ENCODE peak calls at places on chromosomes 2 and 18, in seven cellular contexts. R is adrenal gland, N is A549, I is heart left ventricle, K is spleen, J is gastrocnemius medialis, X is esophagus squamous epithelium. T is an unnamed sample.

GRCh38 chr2:83594841-83595720 is 864.0 kb downstream of the SUCLG1 start:
- DNase-seq in R (no peak), N (no peak), I (no peak), K (no peak), J (no peak), X (no peak), T (no peak)

GRCh38 chr18:6565336-6566081 is 150.8 kb upstream of the L3MBTL4 start:
- DNase-seq in R (no peak), N (no peak), I (no peak), K (no peak), J (no peak), X (no peak), T (no peak)

GRCh38 chr18:31876707-31877106 is 66.2 kb downstream of the TRAPPC8 start:
- DNase-seq in R (no peak), N (no peak), I (no peak), K (no peak), J (no peak), X (no peak), T (no peak)

GRCh38 chr2:69200107-69200520 is 186.9 kb downstream of the GFPT1 start:
- DNase-seq in R (no peak), N (no peak), I (no peak), K (no peak), J (peak), X (no peak), T (no peak)

GRCh38 chr18:48715651-48716354 is 177.0 kb downstream of the CTIF start:
- DNase-seq in R (no peak), N (no peak), I (no peak), K (peak), J (peak), X (no peak), T (no peak)

GRCh38 chr2:176189666-176190641 is 1.5 kb downstream of the HOXD1 start:
- DNase-seq in R (no peak), N (no peak), I (no peak), K (no peak), J (no peak), X (no peak), T (peak)

GRCh38 chr2:28419003-28419704 is 26.5 kb downstream of the FOSL2 start:
- DNase-seq in R (no peak), N (no peak), I (no peak), K (no peak), J (no peak), X (no peak), T (no peak)

GRCh38 chr2:61535449-61535848 is 2.7 kb downstream of the XPO1 start:
- DNase-seq in R (no peak), N (no peak), I (no peak), K (no peak), J (no peak), X (no peak), T (no peak)

GRCh38 chr2:16184945-16185660 is 244.8 kb downstream of the MYCN start:
- DNase-seq in R (no peak), N (no peak), I (no peak), K (no peak), J (no peak), X (no peak), T (no peak)

GRCh38 chr2:41400057-41400665 is 647.7 kb upstream of the PKDCC start:
- DNase-seq in R (no peak), N (no peak), I (no peak), K (no peak), J (no peak), X (no peak), T (no peak)

GRCh38 chr2:67842375-67842959 is 220.3 kb downstream of the C1D start:
- DNase-seq in R (peak), N (no peak), I (no peak), K (no peak), J (no peak), X (no peak), T (no peak)

GRCh38 chr18:23964282-23965238 is 50.0 kb upstream of the TTC39C start:
- DNase-seq in R (no peak), N (no peak), I (no peak), K (no peak), J (no peak), X (no peak), T (peak)

DNA sequence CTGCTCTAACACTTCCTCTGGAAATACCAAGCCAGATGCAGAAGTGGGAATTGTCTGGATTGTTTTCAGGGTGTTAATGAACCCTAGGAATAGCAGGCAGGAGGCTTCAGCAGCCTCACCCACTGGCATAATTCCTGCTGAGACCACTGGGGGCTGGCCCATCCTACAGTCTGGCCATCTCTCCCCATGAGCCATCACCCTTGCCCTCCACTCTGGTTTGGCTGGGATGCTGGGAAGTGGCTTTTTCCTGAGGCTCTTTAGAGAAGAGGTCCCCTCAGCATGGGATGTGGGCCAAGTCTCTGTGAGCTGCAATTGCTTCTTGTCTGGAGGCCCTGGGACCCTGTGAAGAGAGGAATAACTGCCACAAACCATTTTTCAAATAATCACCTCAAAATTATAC is 3.9 kb downstream of the TCF7L1 start:
- DNase-seq in R (no peak), N (no peak), I (no peak), K (no peak), J (no peak), X (no peak), T (no peak)
- H3K27ac ChIP-seq in R (no peak), N (no peak), I (peak), K (no peak), J (no peak), X (no peak), T (no peak)

GRCh38 chr2:173964565-173965371 is 405 bp downstream of the SP3 start:
- DNase-seq in R (peak), N (no peak), I (peak), K (peak), J (peak), X (peak), T (peak)
- TF ChIP-seq POLR2A in R (peak), N (peak), I (no peak), K (peak), J (no peak), X (no peak), T (peak)

GRCh38 chr2:53880756-53881155 is 21.0 kb upstream of the GPR75 start:
- DNase-seq in R (no peak), N (no peak), I (no peak), K (no peak), J (no peak), X (no peak), T (no peak)

GRCh38 chr2:53877556-53877955 is 17.8 kb upstream of the GPR75 start:
- DNase-seq in R (no peak), N (no peak), I (no peak), K (no peak), J (no peak), X (no peak), T (no peak)

GRCh38 chr2:53884883-53885282 is 25.1 kb upstream of the GPR75 start:
- DNase-seq in R (no peak), N (no peak), I (no peak), K (no peak), J (no peak), X (no peak), T (no peak)

GRCh38 chr2:53877112-53877511 is 17.3 kb upstream of the GPR75 start:
- DNase-seq in R (no peak), N (no peak), I (no peak), K (no peak), J (no peak), X (no peak), T (no peak)

DNA sequence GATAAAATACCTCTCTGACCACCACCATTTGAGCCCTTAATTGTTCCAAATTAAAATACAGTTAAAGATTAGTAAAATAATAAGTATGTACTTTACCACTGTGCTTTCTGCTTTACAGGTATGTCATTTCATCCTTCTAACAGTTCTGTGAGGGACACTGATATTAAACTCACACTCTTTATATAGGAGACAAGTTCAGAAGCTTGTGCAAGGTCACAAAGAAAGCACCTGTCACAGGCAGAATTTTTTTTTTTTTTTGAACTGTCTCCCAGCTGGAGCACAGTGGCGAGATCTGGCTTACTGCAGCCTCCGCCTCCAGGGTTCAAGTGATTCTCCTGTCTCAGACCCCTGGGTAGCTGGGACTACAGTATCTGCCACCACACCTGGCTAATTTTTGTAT is 21.6 kb upstream of the GPR75 start:
- DNase-seq in R (no peak), N (no peak), I (no peak), K (no peak), J (no peak), X (no peak), T (no peak)
- H3K27ac ChIP-seq in R (no peak), N (no peak), I (no peak), K (no peak), J (peak), X (no peak), T (no peak)

DNA sequence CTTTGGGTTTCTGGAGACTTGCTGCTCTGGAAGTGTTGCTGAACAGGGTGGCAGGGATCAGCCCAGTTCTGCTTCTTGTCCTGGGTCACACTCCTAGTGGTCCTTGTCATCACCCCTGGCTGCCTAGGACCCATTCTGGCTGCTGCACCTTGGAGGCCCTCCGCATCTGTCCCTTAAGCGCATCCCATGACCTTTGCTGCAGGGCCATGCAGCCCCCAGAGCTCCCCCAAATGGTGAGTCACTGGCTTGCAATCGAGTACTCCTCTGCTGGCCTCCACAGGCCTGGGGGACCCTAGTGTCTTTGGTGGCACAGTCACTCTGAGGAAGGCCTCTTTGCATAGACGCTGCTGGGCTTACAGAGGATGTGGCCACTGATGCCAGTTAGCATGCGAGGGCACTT is 188.5 kb downstream of the ASB1 start:
- DNase-seq in R (no peak), N (no peak), I (no peak), K (peak), J (no peak), X (no peak), T (no peak)
- TF ChIP-seq POLR2A in R (no peak), N (no peak), I (no peak), K (no peak), J (no peak), X (no peak), T (no peak)

DNA sequence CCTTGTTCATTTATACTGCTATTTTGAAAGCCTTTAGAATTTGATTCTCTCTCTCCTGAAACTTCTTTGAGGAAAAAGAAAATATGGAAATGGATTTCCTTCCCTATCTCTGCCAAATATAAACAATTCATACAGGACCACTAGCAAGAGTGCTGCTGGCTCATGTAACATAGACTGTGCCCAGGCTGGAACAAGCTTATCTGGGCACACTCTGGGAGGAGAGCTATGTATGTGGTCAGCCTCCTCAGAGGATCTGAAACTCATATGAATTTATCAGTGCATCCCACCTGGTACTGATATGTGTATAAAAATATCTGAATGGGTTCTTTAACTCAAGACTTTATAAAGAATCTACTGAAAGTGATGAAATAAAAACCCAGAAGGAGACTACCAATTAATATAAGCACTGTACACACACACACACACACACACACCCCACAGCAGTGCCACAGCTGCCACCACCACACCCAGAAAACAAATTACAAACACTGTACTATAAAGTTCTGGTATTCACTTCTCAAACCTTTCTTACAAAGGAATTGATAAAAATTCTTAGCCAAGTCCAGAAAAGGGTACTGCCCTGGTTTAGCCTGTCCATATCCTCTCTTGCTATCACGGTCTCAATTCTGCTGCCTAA is 115.6 kb downstream of the IRS1 start:
- DNase-seq in R (no peak), N (no peak), I (no peak), K (no peak), J (no peak), X (no peak), T (peak)
- H3K27ac ChIP-seq in R (no peak), N (no peak), I (no peak), K (no peak), J (no peak), X (peak), T (no peak)

GRCh38 chr2:208268553-208268952 is 2.5 kb downstream of the PIKFYVE start:
- DNase-seq in R (no peak), N (no peak), I (no peak), K (no peak), J (no peak), X (no peak), T (no peak)

GRCh38 chr2:208265371-208265806 is 666 bp upstream of the PIKFYVE start:
- DNase-seq in R (peak), N (peak), I (no peak), K (peak), J (peak), X (peak), T (peak)

GRCh38 chr2:208266641-208267335 is 733 bp downstream of the PIKFYVE start:
- DNase-seq in R (no peak), N (no peak), I (no peak), K (no peak), J (no peak), X (no peak), T (no peak)

GRCh38 chr2:208269091-208269490 is 3.0 kb downstream of the PIKFYVE start:
- DNase-seq in R (no peak), N (peak), I (no peak), K (no peak), J (no peak), X (no peak), T (no peak)

DNA sequence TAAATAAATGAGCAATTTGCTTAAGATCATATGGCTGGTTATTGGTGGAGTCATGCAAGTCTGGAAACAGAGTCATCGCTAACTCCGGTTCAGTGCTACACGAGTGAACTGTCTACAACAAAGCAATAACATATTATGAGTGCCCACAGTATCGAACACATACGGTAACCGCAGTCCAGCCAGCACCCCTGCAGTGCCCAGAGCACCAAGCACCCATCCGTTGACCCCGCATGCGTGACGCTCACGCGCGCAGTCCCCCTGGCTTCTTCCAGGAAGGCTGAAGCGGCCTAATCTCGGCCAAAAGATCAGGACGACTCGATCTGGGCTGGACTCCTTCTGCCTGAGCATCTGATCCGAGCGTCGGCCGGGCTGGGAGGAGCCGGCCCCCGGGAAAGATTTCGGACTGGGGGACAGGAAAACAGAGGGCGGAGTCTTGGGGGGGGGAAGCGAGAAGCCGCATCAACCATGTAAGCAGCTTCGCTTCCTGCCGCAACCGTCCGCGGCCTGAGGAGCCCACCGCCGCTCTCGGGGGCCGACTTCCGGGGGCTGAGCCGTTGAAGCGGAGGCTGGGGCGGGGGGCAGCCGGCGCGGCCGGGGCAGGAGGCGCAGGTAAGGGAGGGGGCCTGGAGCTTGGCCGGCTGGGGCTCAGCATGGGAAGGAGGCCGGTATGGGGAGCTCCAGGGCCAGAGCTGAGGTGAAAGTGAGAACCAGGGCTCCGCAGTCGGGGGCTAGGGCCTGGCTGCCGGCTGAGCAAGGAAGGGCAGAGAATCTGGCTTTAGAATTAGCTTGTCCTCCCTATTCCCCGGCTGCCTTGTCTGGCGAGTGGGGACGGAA is at the start of gene PIKFYVE:
- DNase-seq in R (peak), N (peak), I (peak), K (peak), J (peak), X (peak), T (peak)
- TF ChIP-seq POLR2A in R (peak), N (peak), I (peak), K (peak), J (peak), X (no peak), T (peak)

GRCh38 chr2:158988501-158988900 is 20.1 kb downstream of the TANC1 start:
- DNase-seq in R (no peak), N (no peak), I (no peak), K (no peak), J (no peak), X (no peak), T (no peak)

GRCh38 chr2:158979775-158980174 is 11.3 kb downstream of the TANC1 start:
- DNase-seq in R (no peak), N (no peak), I (no peak), K (no peak), J (no peak), X (no peak), T (no peak)

GRCh38 chr2:158990397-158991209 is 22.2 kb downstream of the TANC1 start:
- DNase-seq in R (no peak), N (peak), I (no peak), K (no peak), J (no peak), X (no peak), T (no peak)

GRCh38 chr2:158989165-158989564 is 20.7 kb downstream of the TANC1 start:
- DNase-seq in R (no peak), N (no peak), I (no peak), K (no peak), J (no peak), X (no peak), T (no peak)

DNA sequence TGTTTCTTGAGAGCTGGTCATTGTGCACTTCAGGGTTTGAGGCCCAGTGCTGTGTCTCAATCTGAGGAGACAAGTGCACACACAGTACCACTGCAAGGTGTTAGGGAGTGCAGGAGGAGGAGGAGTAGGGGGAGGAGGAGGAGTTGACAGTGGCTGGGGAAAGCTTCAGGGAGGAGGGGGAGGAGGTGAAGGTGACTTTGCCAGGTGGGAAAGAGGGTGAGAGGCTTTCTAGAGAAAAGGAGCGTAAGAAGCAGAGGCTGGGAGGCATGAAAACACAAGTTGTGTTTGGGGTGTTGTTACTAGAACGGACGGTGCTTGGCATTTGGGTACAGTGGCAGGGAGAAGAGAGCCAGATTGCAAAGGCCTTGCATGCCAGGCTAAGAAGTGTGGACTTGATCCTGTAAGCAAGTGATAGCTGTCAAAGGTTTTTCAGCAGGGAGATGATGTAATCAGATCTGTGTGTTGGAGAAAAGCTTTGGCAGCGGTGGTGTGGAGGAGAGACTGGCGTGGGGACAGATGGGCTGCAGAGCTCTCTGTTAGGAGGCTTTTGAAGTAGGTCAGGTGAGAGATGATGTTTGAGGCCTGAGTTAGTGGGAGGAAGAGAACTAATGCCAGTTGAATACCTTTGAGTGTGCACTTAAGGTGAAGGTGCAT is 16.2 kb downstream of the TANC1 start:
- DNase-seq in R (no peak), N (no peak), I (peak), K (no peak), J (no peak), X (no peak), T (no peak)
- H3K27ac ChIP-seq in R (no peak), N (no peak), I (peak), K (no peak), J (no peak), X (no peak), T (no peak)

T was measured in Peyer's patch.